ENCODE peak calls at places on chromosomes 2 and 18, in nine cellular contexts. One of them, this sample, is unnamed.

GRCh38 chr2:198374375-198375072 is 570.1 kb downstream of the PLCL1 start:
- DNase-seq in glutamatergic neuron: peak
- DNase-seq in adrenal gland: peak
- DNase-seq in prostate gland: peak
- DNase-seq in K562: peak
- DNase-seq in fibroblast of mammary gland: peak
- DNase-seq in progenitor cell of endocrine pancreas: peak
- DNase-seq in tibial artery: no peak
- DNase-seq in HFF-Myc: peak
- DNase-seq in this sample: peak

GRCh38 chr2:85662899-85663683 is 4.9 kb downstream of the SFTPB start:
- DNase-seq in prostate gland: no peak
- DNase-seq in tibial artery: peak
- DNase-seq in glutamatergic neuron: no peak
- DNase-seq in K562: peak
- DNase-seq in progenitor cell of endocrine pancreas: no peak
- DNase-seq in adrenal gland: peak
- DNase-seq in fibroblast of mammary gland: peak
- DNase-seq in HFF-Myc: peak
- DNase-seq in this sample: no peak

GRCh38 chr2:107405261-107405660 is 421.4 kb upstream of the RGPD4 start:
- DNase-seq in progenitor cell of endocrine pancreas: no peak
- DNase-seq in prostate gland: no peak
- DNase-seq in K562: no peak
- DNase-seq in fibroblast of mammary gland: no peak
- DNase-seq in HFF-Myc: no peak
- DNase-seq in glutamatergic neuron: no peak
- DNase-seq in adrenal gland: no peak
- DNase-seq in tibial artery: no peak
- DNase-seq in this sample: no peak

GRCh38 chr18:54737986-54738385 is 90.3 kb upstream of the RAB27B start:
- DNase-seq in glutamatergic neuron: no peak
- DNase-seq in fibroblast of mammary gland: peak
- DNase-seq in HFF-Myc: no peak
- DNase-seq in tibial artery: no peak
- DNase-seq in K562: no peak
- DNase-seq in prostate gland: no peak
- DNase-seq in progenitor cell of endocrine pancreas: no peak
- DNase-seq in adrenal gland: no peak
- DNase-seq in this sample: no peak

GRCh38 chr18:49819768-49820662 is 6.7 kb upstream of the ACAA2 start:
- DNase-seq in glutamatergic neuron: no peak
- DNase-seq in progenitor cell of endocrine pancreas: no peak
- DNase-seq in K562: peak
- DNase-seq in adrenal gland: no peak
- DNase-seq in prostate gland: no peak
- DNase-seq in tibial artery: no peak
- DNase-seq in fibroblast of mammary gland: no peak
- DNase-seq in HFF-Myc: no peak
- DNase-seq in this sample: no peak

GRCh38 chr2:23703583-23704385 is 223.1 kb downstream of the ATAD2B start:
- DNase-seq in adrenal gland: no peak
- DNase-seq in tibial artery: no peak
- DNase-seq in prostate gland: no peak
- DNase-seq in glutamatergic neuron: no peak
- DNase-seq in HFF-Myc: no peak
- DNase-seq in progenitor cell of endocrine pancreas: no peak
- DNase-seq in K562: no peak
- DNase-seq in fibroblast of mammary gland: no peak
- DNase-seq in this sample: no peak

GRCh38 chr18:25229858-25230257 is 122.1 kb downstream of the ZNF521 start:
- DNase-seq in adrenal gland: no peak
- DNase-seq in glutamatergic neuron: no peak
- DNase-seq in prostate gland: no peak
- DNase-seq in HFF-Myc: no peak
- DNase-seq in fibroblast of mammary gland: no peak
- DNase-seq in tibial artery: no peak
- DNase-seq in progenitor cell of endocrine pancreas: no peak
- DNase-seq in K562: no peak
- DNase-seq in this sample: no peak

GRCh38 chr2:127320067-127320466 is 26.1 kb upstream of the ERCC3 start:
- DNase-seq in glutamatergic neuron: no peak
- DNase-seq in fibroblast of mammary gland: peak
- DNase-seq in progenitor cell of endocrine pancreas: no peak
- DNase-seq in adrenal gland: no peak
- DNase-seq in prostate gland: no peak
- DNase-seq in tibial artery: no peak
- DNase-seq in K562: no peak
- DNase-seq in HFF-Myc: no peak
- DNase-seq in this sample: no peak

GRCh38 chr2:212227755-212228154 is 310.8 kb downstream of the ERBB4 start:
- DNase-seq in glutamatergic neuron: no peak
- DNase-seq in K562: no peak
- DNase-seq in HFF-Myc: peak
- DNase-seq in adrenal gland: peak
- DNase-seq in tibial artery: peak
- DNase-seq in progenitor cell of endocrine pancreas: no peak
- DNase-seq in prostate gland: peak
- DNase-seq in fibroblast of mammary gland: peak
- DNase-seq in this sample: no peak

GRCh38 chr2:142682528-142682927 is 194.9 kb upstream of the KYNU start:
- DNase-seq in adrenal gland: no peak
- DNase-seq in fibroblast of mammary gland: peak
- DNase-seq in progenitor cell of endocrine pancreas: no peak
- DNase-seq in HFF-Myc: no peak
- DNase-seq in tibial artery: no peak
- DNase-seq in glutamatergic neuron: no peak
- DNase-seq in prostate gland: no peak
- DNase-seq in K562: no peak
- DNase-seq in this sample: no peak
- TF ChIP-seq CTCF in adrenal gland: peak
- TF ChIP-seq CTCF in fibroblast of mammary gland: no peak
- TF ChIP-seq CTCF in progenitor cell of endocrine pancreas: no peak
- TF ChIP-seq CTCF in HFF-Myc: no peak
- TF ChIP-seq CTCF in tibial artery: no peak
- TF ChIP-seq CTCF in glutamatergic neuron: no peak
- TF ChIP-seq CTCF in prostate gland: peak
- TF ChIP-seq CTCF in K562: no peak
- TF ChIP-seq CTCF in this sample: no peak

DNA sequence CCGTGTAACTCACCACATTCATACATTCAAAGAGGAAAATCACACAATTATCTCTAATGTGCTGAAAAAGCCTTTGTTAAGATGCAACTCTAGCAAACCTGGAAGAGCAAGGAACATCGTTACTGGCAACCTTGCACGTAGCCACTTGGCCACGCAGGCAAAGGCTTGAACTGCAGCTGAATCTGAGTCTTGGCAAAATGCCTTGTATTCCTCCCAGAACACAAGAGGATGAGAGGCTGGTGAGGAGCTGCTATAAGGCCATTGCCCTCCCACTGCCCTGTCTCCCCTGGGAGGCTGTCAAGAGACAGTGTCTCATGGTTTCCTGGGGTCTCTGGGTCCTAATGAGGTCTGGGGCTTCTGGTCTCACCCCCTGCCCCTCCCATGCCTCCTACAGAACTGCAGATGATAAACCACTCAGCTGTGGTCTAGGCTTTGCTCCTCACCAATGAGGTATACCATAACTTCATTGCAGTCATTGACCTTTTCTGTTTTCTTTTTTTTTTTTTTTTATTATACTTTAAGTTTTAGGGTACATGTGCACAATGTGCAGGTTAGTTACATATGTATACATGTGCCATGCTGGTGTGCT is 141.4 kb downstream of the SPP2 start:
- DNase-seq in K562: no peak
- DNase-seq in adrenal gland: peak
- DNase-seq in prostate gland: no peak
- DNase-seq in tibial artery: no peak
- DNase-seq in HFF-Myc: no peak
- DNase-seq in fibroblast of mammary gland: peak
- DNase-seq in progenitor cell of endocrine pancreas: no peak
- DNase-seq in glutamatergic neuron: no peak
- DNase-seq in this sample: no peak
- TF ChIP-seq CTCF in K562: no peak
- TF ChIP-seq CTCF in adrenal gland: no peak
- TF ChIP-seq CTCF in prostate gland: no peak
- TF ChIP-seq CTCF in tibial artery: no peak
- TF ChIP-seq CTCF in HFF-Myc: no peak
- TF ChIP-seq CTCF in fibroblast of mammary gland: no peak
- TF ChIP-seq CTCF in progenitor cell of endocrine pancreas: no peak
- TF ChIP-seq CTCF in glutamatergic neuron: no peak
- TF ChIP-seq CTCF in this sample: no peak

GRCh38 chr2:240226672-240227537 is 86.4 kb upstream of the OTOS start:
- DNase-seq in glutamatergic neuron: peak
- DNase-seq in HFF-Myc: no peak
- DNase-seq in K562: no peak
- DNase-seq in fibroblast of mammary gland: no peak
- DNase-seq in prostate gland: no peak
- DNase-seq in progenitor cell of endocrine pancreas: peak
- DNase-seq in tibial artery: no peak
- DNase-seq in adrenal gland: no peak
- DNase-seq in this sample: no peak

GRCh38 chr2:240224676-240225075 is 84.2 kb upstream of the OTOS start:
- DNase-seq in progenitor cell of endocrine pancreas: no peak
- DNase-seq in fibroblast of mammary gland: peak
- DNase-seq in glutamatergic neuron: no peak
- DNase-seq in K562: no peak
- DNase-seq in tibial artery: no peak
- DNase-seq in prostate gland: no peak
- DNase-seq in HFF-Myc: no peak
- DNase-seq in adrenal gland: no peak
- DNase-seq in this sample: no peak

GRCh38 chr2:240227538-240228428 is 87.3 kb upstream of the OTOS start:
- DNase-seq in adrenal gland: no peak
- DNase-seq in K562: no peak
- DNase-seq in progenitor cell of endocrine pancreas: peak
- DNase-seq in prostate gland: no peak
- DNase-seq in HFF-Myc: no peak
- DNase-seq in tibial artery: no peak
- DNase-seq in fibroblast of mammary gland: no peak
- DNase-seq in glutamatergic neuron: no peak
- DNase-seq in this sample: peak

GRCh38 chr2:240225116-240225515 is 84.7 kb upstream of the OTOS start:
- DNase-seq in tibial artery: no peak
- DNase-seq in fibroblast of mammary gland: no peak
- DNase-seq in adrenal gland: no peak
- DNase-seq in progenitor cell of endocrine pancreas: peak
- DNase-seq in prostate gland: no peak
- DNase-seq in glutamatergic neuron: no peak
- DNase-seq in HFF-Myc: no peak
- DNase-seq in K562: no peak
- DNase-seq in this sample: no peak

DNA sequence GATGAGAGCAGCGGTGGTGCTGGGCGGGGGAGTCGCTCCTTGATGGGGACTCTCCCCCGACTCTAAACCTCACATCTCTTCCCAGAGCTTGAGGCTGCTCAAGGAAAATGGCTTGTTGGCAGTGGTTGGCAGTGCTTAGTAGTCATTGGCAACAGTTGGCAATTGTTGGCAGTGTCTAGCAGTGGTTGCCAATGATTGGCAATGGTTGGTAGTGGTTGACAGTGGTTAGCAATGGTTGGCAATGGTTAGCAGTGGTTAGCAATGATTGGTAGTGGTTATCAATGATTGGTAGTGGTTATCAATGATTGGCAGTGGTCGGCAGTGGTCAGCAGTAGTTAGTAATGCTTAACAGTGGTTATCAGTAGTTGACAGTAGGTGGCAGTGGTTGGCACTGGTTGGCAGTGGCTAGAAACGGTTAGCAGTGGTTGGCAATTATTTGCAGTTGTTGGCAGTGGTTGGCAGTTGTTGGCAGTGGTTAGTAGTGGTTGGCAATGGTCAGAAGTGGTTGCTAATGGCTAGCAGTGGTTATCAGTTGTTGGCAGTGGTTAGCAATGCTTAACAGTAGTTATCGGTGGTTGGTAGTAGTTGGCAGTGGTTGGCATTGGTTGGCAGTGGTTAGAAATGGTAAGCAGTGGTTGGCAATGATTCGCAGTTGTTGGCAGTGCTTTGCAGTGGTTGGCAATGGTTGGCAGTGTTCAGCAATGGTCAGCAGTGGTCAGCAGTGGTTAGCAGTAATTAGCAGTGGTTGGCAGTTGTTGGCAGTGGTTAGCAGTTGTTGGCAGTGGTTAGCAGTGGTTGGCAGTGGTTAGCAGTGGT is 85.4 kb upstream of the OTOS start:
- DNase-seq in adrenal gland: no peak
- DNase-seq in progenitor cell of endocrine pancreas: peak
- DNase-seq in glutamatergic neuron: no peak
- DNase-seq in fibroblast of mammary gland: no peak
- DNase-seq in K562: no peak
- DNase-seq in tibial artery: no peak
- DNase-seq in HFF-Myc: no peak
- DNase-seq in prostate gland: no peak
- DNase-seq in this sample: no peak
- TF ChIP-seq CTCF in adrenal gland: no peak
- TF ChIP-seq CTCF in progenitor cell of endocrine pancreas: no peak
- TF ChIP-seq CTCF in glutamatergic neuron: no peak
- TF ChIP-seq CTCF in fibroblast of mammary gland: peak
- TF ChIP-seq CTCF in K562: no peak
- TF ChIP-seq CTCF in tibial artery: no peak
- TF ChIP-seq CTCF in HFF-Myc: peak
- TF ChIP-seq CTCF in prostate gland: no peak
- TF ChIP-seq CTCF in this sample: no peak

DNA sequence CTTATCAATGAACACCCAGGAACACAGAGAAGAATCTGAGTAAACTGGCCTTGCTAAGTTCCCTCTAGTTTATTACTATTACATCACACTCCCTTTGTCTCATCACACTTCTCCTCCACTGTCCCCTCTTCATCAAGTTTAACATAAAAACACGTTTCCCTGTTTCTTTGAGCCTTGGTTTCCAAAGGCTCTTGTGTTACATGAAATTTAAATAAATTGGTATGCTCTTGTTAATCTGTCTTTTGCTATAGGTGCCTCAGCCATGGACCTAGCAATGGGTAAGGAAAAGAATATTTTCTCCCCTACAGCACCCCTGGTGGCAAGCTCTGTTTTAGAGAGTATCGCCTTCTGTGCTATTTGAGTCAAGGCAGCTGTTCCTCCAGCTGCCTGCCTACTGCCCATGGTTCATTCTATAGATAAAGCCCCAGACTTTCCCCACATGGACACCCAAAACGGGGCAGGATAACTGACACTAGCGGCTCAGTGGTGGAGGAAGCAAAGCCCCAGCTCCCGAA is 31.8 kb downstream of the TGIF1 start:
- DNase-seq in prostate gland: no peak
- DNase-seq in progenitor cell of endocrine pancreas: no peak
- DNase-seq in tibial artery: no peak
- DNase-seq in K562: peak
- DNase-seq in glutamatergic neuron: peak
- DNase-seq in HFF-Myc: no peak
- DNase-seq in adrenal gland: no peak
- DNase-seq in fibroblast of mammary gland: peak
- DNase-seq in this sample: peak
- TF ChIP-seq CTCF in prostate gland: no peak
- TF ChIP-seq CTCF in progenitor cell of endocrine pancreas: peak
- TF ChIP-seq CTCF in tibial artery: peak
- TF ChIP-seq CTCF in K562: peak
- TF ChIP-seq CTCF in glutamatergic neuron: peak
- TF ChIP-seq CTCF in HFF-Myc: peak
- TF ChIP-seq CTCF in adrenal gland: peak
- TF ChIP-seq CTCF in fibroblast of mammary gland: peak
- TF ChIP-seq CTCF in this sample: peak

GRCh38 chr2:159542101-159542500 is 74.2 kb downstream of the BAZ2B start:
- DNase-seq in tibial artery: no peak
- DNase-seq in progenitor cell of endocrine pancreas: no peak
- DNase-seq in adrenal gland: no peak
- DNase-seq in HFF-Myc: no peak
- DNase-seq in glutamatergic neuron: no peak
- DNase-seq in prostate gland: no peak
- DNase-seq in fibroblast of mammary gland: no peak
- DNase-seq in K562: no peak
- DNase-seq in this sample: no peak
- TF ChIP-seq CTCF in tibial artery: no peak
- TF ChIP-seq CTCF in progenitor cell of endocrine pancreas: no peak
- TF ChIP-seq CTCF in adrenal gland: no peak
- TF ChIP-seq CTCF in HFF-Myc: no peak
- TF ChIP-seq CTCF in glutamatergic neuron: no peak
- TF ChIP-seq CTCF in prostate gland: no peak
- TF ChIP-seq CTCF in fibroblast of mammary gland: no peak
- TF ChIP-seq CTCF in K562: no peak
- TF ChIP-seq CTCF in this sample: no peak